ENCODE peak calls at places on chromosomes 16 and 17, in seven cellular contexts. A, X, S, U, J, B and N are unnamed samples.

GRCh38 chr17:3750926-3751325 is 27.2 kb downstream of the HASPIN start:
- DNase-seq in A (no peak), X (no peak), S (no peak), U (no peak), J (no peak), B (no peak), N (no peak)

GRCh38 chr17:38539386-38539785 is 66.4 kb downstream of the SRCIN1 start:
- DNase-seq in A (no peak), X (no peak), S (no peak), U (no peak), J (no peak), B (no peak), N (no peak)

GRCh38 chr16:2511128-2511785 is 2.5 kb upstream of the ATP6V0C start:
- DNase-seq in A (peak; percentile 49), X (no peak), S (peak; percentile 68), U (peak; percentile 47), J (no peak), B (peak; percentile 20), N (peak; percentile 87)

GRCh38 chr16:65793781-65794180 is 572.7 kb upstream of the CDH5 start:
- DNase-seq in A (no peak), X (no peak), S (no peak), U (no peak), J (no peak), B (no peak), N (no peak)

GRCh38 chr17:339193-340061 is 13.2 kb downstream of the RPH3AL start:
- DNase-seq in A (peak; percentile 35), X (no peak), S (no peak), U (no peak), J (no peak), B (no peak), N (peak; percentile 71)

GRCh38 chr16:47461598-47462266 is 601 bp downstream of the PHKB start:
- DNase-seq in A (peak; percentile 60), X (no peak), S (no peak), U (peak; percentile 66), J (peak; percentile 40), B (no peak), N (no peak)

GRCh38 chr17:67759355-67760171 is 41.8 kb downstream of the NOL11 start:
- DNase-seq in A (no peak), X (no peak), S (peak; percentile 48), U (no peak), J (no peak), B (peak; percentile 10), N (peak; percentile 59)

GRCh38 chr16:79776243-79776884 is 175.8 kb upstream of the MAF start:
- DNase-seq in A (peak; percentile 56), X (no peak), S (peak; percentile 39), U (peak; percentile 52), J (no peak), B (no peak), N (no peak)

GRCh38 chr17:7667616-7668406 is 17.1 kb downstream of the ATP1B2 start:
- DNase-seq in A (no peak), X (no peak), S (no peak), U (no peak), J (no peak), B (no peak), N (no peak)

GRCh38 chr17:179066-179432 is 2.4 kb downstream of the DOC2B start:
- DNase-seq in A (no peak), X (no peak), S (no peak), U (no peak), J (no peak), B (no peak), N (no peak)

GRCh38 chr17:61139219-61139618 is 260.4 kb upstream of the TBX2 start:
- DNase-seq in A (no peak), X (no peak), S (no peak), U (no peak), J (no peak), B (peak; percentile 68), N (no peak)

GRCh38 chr17:77479372-77479781 is 338.6 kb downstream of the SEC14L1 start:
- DNase-seq in A (peak; percentile 59), X (no peak), S (no peak), U (peak; percentile 37), J (no peak), B (no peak), N (no peak)

GRCh38 chr17:38358586-38359513 is 7.2 kb downstream of the SOCS7 start:
- DNase-seq in A (no peak), X (no peak), S (no peak), U (no peak), J (no peak), B (no peak), N (no peak)

GRCh38 chr17:12727881-12728280 is 61.4 kb upstream of the ARHGAP44 start:
- DNase-seq in A (no peak), X (no peak), S (no peak), U (no peak), J (no peak), B (no peak), N (no peak)

GRCh38 chr16:89119161-89119621 is 25.5 kb downstream of the ACSF3 start:
- DNase-seq in A (no peak), X (no peak), S (peak; percentile 11), U (no peak), J (no peak), B (no peak), N (no peak)

GRCh38 chr16:26491271-26491670 is 575.5 kb upstream of the C16orf82 start:
- DNase-seq in A (no peak), X (no peak), S (no peak), U (peak; percentile 75), J (no peak), B (no peak), N (no peak)

GRCh38 chr16:83215417-83216001 is 588.7 kb downstream of the CDH13 start:
- DNase-seq in A (peak; percentile 92), X (peak; percentile 39), S (no peak), U (peak; percentile 85), J (peak; percentile 49), B (peak; percentile 1), N (no peak)

GRCh38 chr16:88433632-88434352 is 19.3 kb upstream of the ZFPM1 start:
- DNase-seq in A (no peak), X (no peak), S (no peak), U (no peak), J (no peak), B (no peak), N (no peak)

GRCh38 chr17:48873212-48873611 is 19.4 kb upstream of the ATP5MC1 start:
- DNase-seq in A (no peak), X (no peak), S (peak; percentile 47), U (peak; percentile 65), J (no peak), B (peak; percentile 13), N (no peak)

GRCh38 chr17:48883171-48883570 is 9.4 kb upstream of the ATP5MC1 start:
- DNase-seq in A (no peak), X (no peak), S (no peak), U (no peak), J (no peak), B (no peak), N (no peak)

GRCh38 chr17:48882272-48882671 is 10.3 kb upstream of the ATP5MC1 start:
- DNase-seq in A (no peak), X (no peak), S (no peak), U (no peak), J (no peak), B (no peak), N (no peak)

GRCh38 chr17:48873696-48874443 is 18.7 kb upstream of the ATP5MC1 start:
- DNase-seq in A (no peak), X (no peak), S (no peak), U (peak; percentile 70), J (no peak), B (no peak), N (no peak)

DNA sequence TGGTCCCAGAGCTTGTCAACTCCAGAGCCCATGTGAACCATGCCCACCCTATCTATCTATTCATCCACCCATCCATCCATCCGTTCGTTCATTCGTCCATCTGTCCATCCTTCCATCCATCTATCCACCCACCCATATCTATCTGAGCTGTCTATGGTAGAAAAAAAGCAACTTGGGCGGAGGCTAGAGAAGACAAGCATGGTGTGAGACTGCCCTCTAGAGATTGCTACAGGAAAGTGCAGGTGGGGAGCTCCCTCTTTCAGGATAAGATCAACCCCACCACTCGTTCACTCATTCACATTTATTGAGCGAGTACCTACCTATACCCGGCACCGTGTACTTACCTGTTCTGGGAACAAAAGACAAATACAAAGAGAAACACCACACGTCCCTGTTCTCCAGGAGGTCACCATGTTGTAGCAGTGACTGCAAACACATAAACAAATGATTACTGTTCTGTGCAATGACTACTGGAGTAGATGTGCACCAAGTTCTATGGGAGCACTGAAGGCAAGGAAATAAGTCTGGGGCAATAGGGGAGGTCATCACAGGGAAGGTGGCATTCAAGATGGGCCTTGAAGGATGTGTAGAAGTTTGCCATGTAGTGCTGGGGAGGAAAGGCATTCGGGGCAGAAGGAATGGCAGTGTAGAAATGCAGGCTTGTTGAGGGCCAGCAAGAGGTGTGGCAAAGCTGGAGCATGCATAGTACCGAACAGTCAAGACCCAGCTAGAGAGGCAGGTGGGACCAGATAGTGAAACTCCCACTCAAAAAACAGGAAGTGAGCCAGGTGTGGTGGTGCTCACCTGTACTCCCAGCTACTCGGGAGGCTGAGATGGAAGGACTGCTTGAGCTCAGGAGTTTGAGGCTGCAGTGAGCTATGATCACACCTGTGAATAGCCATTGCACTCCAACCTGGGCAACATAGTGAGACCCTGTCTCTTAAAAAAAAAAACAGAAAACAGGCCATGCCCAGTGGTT is 13.4 kb upstream of the ATP5MC1 start:
- DNase-seq in A (peak; percentile 92), X (peak; percentile 70), S (no peak), U (peak; percentile 81), J (peak; percentile 82), B (peak; percentile 33), N (no peak)
- H3K27ac ChIP-seq in A (no peak overlapping the region), X (no peak overlapping the region), S (no peak overlapping the region), U (no peak overlapping the region), J (no peak overlapping the region), B (no peak overlapping the region), N (no peak overlapping the region)

GRCh38 chr17:44183024-44183423 is 3.7 kb upstream of the TMUB2 start:
- DNase-seq in A (no peak), X (no peak), S (no peak), U (no peak), J (no peak), B (no peak), N (no peak)
- H3K27ac ChIP-seq in A (no peak overlapping the region), X (no peak overlapping the region), S (no peak overlapping the region), U (no peak overlapping the region), J (no peak overlapping the region), B (no peak overlapping the region), N (no peak overlapping the region)

GRCh38 chr17:55584055-55584685 is 72.9 kb upstream of the SMIM36 start:
- DNase-seq in A (no peak), X (no peak), S (no peak), U (no peak), J (peak; percentile 56), B (no peak), N (no peak)
- H3K27ac ChIP-seq in A (no peak overlapping the region), X (no peak overlapping the region), S (no peak overlapping the region), U (no peak overlapping the region), J (no peak overlapping the region), B (no peak overlapping the region), N (peak overlapping the region; percentile 33)

GRCh38 chr17:29586676-29587469 is 2.6 kb downstream of the GIT1 start:
- DNase-seq in A (no peak), X (no peak), S (no peak), U (no peak), J (no peak), B (no peak), N (no peak)

GRCh38 chr17:29588017-29588557 is 1.4 kb downstream of the GIT1 start:
- DNase-seq in A (no peak), X (no peak), S (no peak), U (no peak), J (no peak), B (no peak), N (no peak)

GRCh38 chr17:29589524-29590260 is at the start of gene GIT1:
- DNase-seq in A (peak; percentile 94), X (peak; percentile 87), S (peak; percentile 89), U (peak; percentile 91), J (peak; percentile 95), B (no peak), N (peak; percentile 92)

GRCh38 chr17:29588561-29589411 is 662 bp downstream of the GIT1 start:
- DNase-seq in A (peak; percentile 63), X (no peak), S (no peak), U (peak; percentile 62), J (peak; percentile 36), B (no peak), N (peak; percentile 78)

GRCh38 chr17:29587591-29587990 is 1.9 kb downstream of the GIT1 start:
- DNase-seq in A (no peak), X (no peak), S (no peak), U (no peak), J (no peak), B (no peak), N (no peak)
- H3K27ac ChIP-seq in A (no peak overlapping the region), X (no peak overlapping the region), S (peak overlapping the region; percentile 93), U (no peak overlapping the region), J (peak overlapping the region; percentile 83), B (no peak overlapping the region), N (peak overlapping the region; percentile 79)